ENCODE peak calls at places on chromosomes 3 and 15, in four cellular contexts. P is occipital lobe; G is heart left ventricle; R is stimulated activated CD8-positive, alpha-beta memory T cell treated with anti-CD3 and anti-CD28 coated beads, Interleukin-2, amount 100 ng/mL, for 48 hours. B is an unnamed sample.
A peak's percentile ranks its signal among the peaks of the same experiment; 100 is the strongest.

GRCh38 chr15:75202251-75203016 is 752 bp downstream of the C15orf39 start:
- DNase-seq in P (no peak), G (peak; percentile 77), R (peak; percentile 78), B (no peak)

GRCh38 chr3:168485897-168486296 is 390.2 kb upstream of the GOLIM4 start:
- DNase-seq in P (no peak), G (no peak), R (no peak), B (no peak)

GRCh38 chr15:63322541-63322940 is 45.1 kb downstream of the APH1B start:
- DNase-seq in P (no peak), G (peak; percentile 39), R (no peak), B (no peak)

GRCh38 chr3:185402561-185402960 is 39.6 kb downstream of the MAP3K13 start:
- DNase-seq in P (no peak), G (no peak), R (no peak), B (no peak)

GRCh38 chr3:60887574-60887973 is 363.7 kb downstream of the FHIT start:
- DNase-seq in P (no peak), G (no peak), R (no peak), B (no peak)

GRCh38 chr3:59839283-59839682 is 789.5 kb upstream of the CFAP20DC start:
- DNase-seq in P (no peak), G (no peak), R (no peak), B (no peak)

GRCh38 chr3:24138876-24139256 is 193.8 kb downstream of the NR1D2 start:
- DNase-seq in P (no peak), G (no peak), R (no peak), B (no peak)

GRCh38 chr3:163605915-163606314 is 1472.4 kb downstream of the SI start:
- DNase-seq in P (no peak), G (no peak), R (no peak), B (no peak)

GRCh38 chr15:38176155-38176554 is 76.5 kb upstream of the SPRED1 start:
- DNase-seq in P (no peak), G (no peak), R (no peak), B (no peak)

GRCh38 chr3:193871093-193871485 is 264.9 kb upstream of the HES1 start:
- DNase-seq in P (no peak), G (no peak), R (no peak), B (no peak)

GRCh38 chr3:169118666-169119370 is 544.7 kb downstream of the MECOM start:
- DNase-seq in P (no peak), G (no peak), R (no peak), B (no peak)

B was measured in hippocampal formation.